ENCODE peak calls at places on chromosome 7, in five cellular contexts. G is GM23338, L is spleen, O is kidney epithelial cell, R is PC-9. S is an unnamed sample. For H3K36me3, the result is how much of the 10 kb centered on the place peaks cover.

GRCh38 chr7:156585025-156585648 is 55.4 kb upstream of the RNF32 start:
- DNase-seq in R (no peak), L (no peak), G (peak), O (no peak), S (peak)

GRCh38 chr7:131110294-131111080 is 217.2 kb upstream of the MKLN1 start:
- DNase-seq in G (peak), L (no peak), R (peak), O (no peak), S (peak)

GRCh38 chr7:46003896-46004875 is 83.1 kb upstream of the IGFBP3 start:
- DNase-seq in L (no peak), R (peak), O (peak), G (no peak), S (no peak)

GRCh38 chr7:73521636-73522080 is 435 bp downstream of the BAZ1B start:
- DNase-seq in O (no peak), R (no peak), L (no peak), G (peak), S (no peak)

GRCh38 chr7:20430664-20431063 is 100.0 kb downstream of the ITGB8 start:
- DNase-seq in L (no peak), O (no peak), G (no peak), R (no peak), S (no peak)

GRCh38 chr7:104922187-104923009 is 91.6 kb upstream of the KMT2E start:
- DNase-seq in L (no peak), O (no peak), R (no peak), G (no peak), S (no peak)

GRCh38 chr7:23260371-23260770 is 13.8 kb downstream of the GPNMB start:
- DNase-seq in O (no peak), R (no peak), G (no peak), L (no peak), S (no peak)

GRCh38 chr7:155811895-155812761 is at the start of gene SHH:
- DNase-seq in R (no peak), O (no peak), L (no peak), G (peak), S (peak)

GRCh38 chr7:30974605-30975256 is 11.0 kb downstream of the GHRHR start:
- DNase-seq in O (peak), G (peak), L (no peak), R (peak), S (peak)

GRCh38 chr7:50281680-50282445 is 22.7 kb upstream of the IKZF1 start:
- DNase-seq in G (no peak), R (no peak), L (peak), O (no peak), S (no peak)

GRCh38 chr7:138875794-138876193 is 77.8 kb upstream of the ATP6V0A4 start:
- DNase-seq in G (no peak), O (peak), L (no peak), R (peak), S (no peak)

GRCh38 chr7:131400833-131401593 is 73.3 kb downstream of the MKLN1 start:
- DNase-seq in L (no peak), O (no peak), R (peak), G (no peak), S (no peak)

GRCh38 chr7:129376076-129376777 is 58.0 kb upstream of the STRIP2 start:
- DNase-seq in O (no peak), R (no peak), G (peak), L (no peak), S (peak)

GRCh38 chr7:47253650-47254080 is 328.2 kb downstream of the TNS3 start:
- DNase-seq in G (no peak), O (peak), R (peak), L (no peak), S (peak)

GRCh38 chr7:85285502-85285901 is 98.6 kb upstream of the SEMA3D start:
- DNase-seq in G (no peak), R (no peak), O (no peak), L (no peak), S (no peak)

GRCh38 chr7:101565601-101566209 is 63.4 kb downstream of the MYL10 start:
- DNase-seq in R (no peak), G (no peak), O (no peak), L (no peak), S (peak)

GRCh38 chr7:106542550-106543220 is 118.3 kb downstream of the CCDC71L start:
- DNase-seq in O (peak), G (peak), L (no peak), R (peak), S (peak)

GRCh38 chr7:86991844-86992243 is 67.6 kb downstream of the ELAPOR2 start:
- DNase-seq in O (no peak), G (no peak), R (no peak), L (no peak), S (no peak)

GRCh38 chr7:28754027-28754426 is 204.1 kb downstream of the TRIL start:
- DNase-seq in G (no peak), O (no peak), R (no peak), L (no peak), S (no peak)

GRCh38 chr7:135672560-135673359 is 10.4 kb downstream of the STMP1 start:
- DNase-seq in L (no peak), R (no peak), O (no peak), G (peak), S (no peak)

GRCh38 chr7:128783143-128783799 is 7.7 kb upstream of the OPN1SW start:
- DNase-seq in O (no peak), G (peak), L (no peak), R (no peak), S (peak)

GRCh38 chr7:28093617-28094232 is 86.9 kb downstream of the JAZF1 start:
- DNase-seq in L (peak), G (peak), R (peak), O (no peak), S (peak)

GRCh38 chr7:50752422-50752821 is 30.3 kb downstream of the GRB10 start:
- DNase-seq in O (no peak), R (no peak), G (no peak), L (no peak), S (no peak)

GRCh38 chr7:116401711-116402110 is 97.8 kb upstream of the CAV2 start:
- DNase-seq in L (no peak), R (no peak), G (no peak), O (no peak), S (no peak)

GRCh38 chr7:102236592-102237287 is 49.9 kb upstream of the SH2B2 start:
- DNase-seq in G (peak), O (peak), R (no peak), L (peak), S (peak)

GRCh38 chr7:75950111-75950681 is 35.2 kb downstream of the POR start:
- DNase-seq in O (no peak), L (no peak), G (no peak), R (no peak), S (no peak)

GRCh38 chr7:83267141-83267631 is 104.5 kb upstream of the PCLO start:
- DNase-seq in R (no peak), G (peak), L (no peak), O (peak), S (no peak)

GRCh38 chr7:17646181-17646956 is 293.9 kb downstream of the SNX13 start:
- DNase-seq in L (no peak), O (no peak), G (peak), R (peak), S (no peak)

DNA sequence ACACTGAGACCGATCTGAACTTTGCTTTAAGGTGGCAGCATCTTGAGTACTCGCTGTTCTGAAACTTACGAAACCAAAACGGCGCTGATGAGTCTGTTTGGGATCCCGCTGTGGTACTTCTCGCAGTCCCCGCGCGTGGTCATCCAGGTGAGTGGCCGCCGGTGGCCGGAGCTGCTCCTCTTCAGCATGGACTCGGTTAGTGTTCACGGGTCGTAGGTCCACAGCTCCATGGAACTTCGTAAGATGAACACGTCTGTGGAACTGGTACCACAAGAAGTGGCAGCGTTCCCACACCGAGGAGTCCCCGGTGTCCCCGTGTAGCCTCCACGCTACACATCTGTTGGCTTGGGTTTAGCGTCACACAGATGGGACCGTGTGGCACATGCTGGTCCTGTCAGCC is 10.4 kb upstream of the GET4 start:
- DNase-seq in G (no peak), L (no peak), R (no peak), O (no peak), S (no peak)
- H3K36me3 ChIP-seq in G (under half), L (half or more), R (under half), O (under half), S (half or more)

DNA sequence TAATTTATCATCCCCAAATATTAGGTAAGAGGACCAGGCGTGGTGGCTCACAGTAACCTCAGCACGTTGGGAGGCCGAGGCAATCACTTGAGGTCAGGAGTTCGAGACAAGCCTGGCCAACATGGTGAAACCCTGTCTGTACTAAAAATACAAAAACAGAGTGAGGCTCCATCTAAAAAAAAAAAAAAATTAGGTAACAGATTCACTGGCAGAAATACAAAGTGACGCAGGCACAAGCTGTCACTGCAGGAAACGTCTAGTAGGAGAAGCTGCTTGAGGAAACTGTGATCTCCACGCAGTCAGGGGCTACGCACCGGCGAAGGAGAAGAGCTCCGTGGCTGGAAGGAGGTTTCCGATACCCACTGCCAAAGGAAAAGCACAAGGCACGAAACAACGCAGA is 50.1 kb downstream of the AMZ1 start:
- DNase-seq in G (no peak), R (no peak), O (no peak), L (peak), S (no peak)
- TF ChIP-seq CTCF in G (no peak), R (no peak), O (no peak), L (no peak), S (no peak)

GRCh38 chr7:43834463-43835251 is 34.7 kb downstream of the MRPS24 start:
- DNase-seq in R (peak), O (no peak), G (no peak), L (no peak), S (no peak)

GRCh38 chr7:43843276-43843675 is 26.0 kb downstream of the MRPS24 start:
- DNase-seq in L (no peak), G (no peak), O (no peak), R (no peak), S (no peak)

GRCh38 chr7:43838201-43838659 is 31.1 kb downstream of the MRPS24 start:
- DNase-seq in R (no peak), L (no peak), G (no peak), O (no peak), S (no peak)
- H3K4me3 ChIP-seq in R (peak), L (no peak), G (no peak), O (no peak), S (no peak)

GRCh38 chr7:149529136-149529718 is 31.6 kb upstream of the ZNF746 start:
- DNase-seq in O (no peak), G (peak), L (no peak), R (no peak), S (no peak)
- H3K36me3 ChIP-seq in O (under half), G (under half), L (under half), R (under half), S (under half)

GRCh38 chr7:118352854-118353453 is 128.4 kb downstream of the ANKRD7 start:
- DNase-seq in O (no peak), G (peak), R (no peak), L (no peak), S (no peak)
- TF ChIP-seq CTCF in O (peak), G (peak), R (peak), L (no peak), S (peak)

GRCh38 chr7:16061011-16061410 is 360.3 kb downstream of the CRPPA start:
- DNase-seq in R (no peak), O (no peak), G (no peak), L (no peak), S (no peak)

GRCh38 chr7:16063691-16064090 is 357.6 kb downstream of the CRPPA start:
- DNase-seq in R (no peak), G (no peak), O (no peak), L (no peak), S (no peak)

GRCh38 chr7:16061630-16062029 is 359.7 kb downstream of the CRPPA start:
- DNase-seq in R (no peak), O (no peak), G (no peak), L (no peak), S (no peak)

GRCh38 chr7:16063241-16063640 is 358.1 kb downstream of the CRPPA start:
- DNase-seq in G (no peak), L (no peak), R (no peak), O (no peak), S (no peak)

GRCh38 chr7:16062269-16062668 is 359.1 kb downstream of the CRPPA start:
- DNase-seq in L (no peak), G (no peak), R (no peak), O (no peak), S (no peak)
- H3K4me3 ChIP-seq in L (no peak), G (no peak), R (no peak), O (no peak), S (no peak)

DNA sequence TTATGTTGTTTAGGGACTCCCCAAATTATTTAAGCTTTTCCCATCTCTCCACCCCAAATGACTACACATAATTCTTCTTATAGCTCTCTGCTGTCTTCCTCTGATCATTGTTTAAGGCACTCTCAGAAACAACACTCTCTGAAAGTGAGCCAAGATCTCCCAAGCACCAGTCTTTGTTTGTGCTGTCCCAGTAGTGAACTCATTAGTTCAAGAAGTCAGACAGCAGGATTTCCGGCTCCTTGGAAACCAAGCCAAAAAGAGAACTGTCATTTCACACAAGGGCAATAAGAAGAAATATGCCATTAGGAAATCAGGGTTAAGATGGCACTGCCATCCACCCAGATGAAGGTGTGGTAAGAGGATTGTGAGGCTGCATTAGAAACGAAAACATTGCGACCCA is 83.1 kb downstream of the FZD1 start:
- DNase-seq in L (no peak), G (no peak), R (no peak), O (no peak), S (no peak)
- H3K36me3 ChIP-seq in L (under half), G (under half), R (under half), O (under half), S (under half)

GRCh38 chr7:33155811-33156210 is 26.4 kb downstream of the BBS9 start:
- DNase-seq in O (peak), G (no peak), R (no peak), L (no peak), S (no peak)
- TF ChIP-seq CTCF in O (no peak), G (no peak), R (no peak), L (no peak), S (no peak)

DNA sequence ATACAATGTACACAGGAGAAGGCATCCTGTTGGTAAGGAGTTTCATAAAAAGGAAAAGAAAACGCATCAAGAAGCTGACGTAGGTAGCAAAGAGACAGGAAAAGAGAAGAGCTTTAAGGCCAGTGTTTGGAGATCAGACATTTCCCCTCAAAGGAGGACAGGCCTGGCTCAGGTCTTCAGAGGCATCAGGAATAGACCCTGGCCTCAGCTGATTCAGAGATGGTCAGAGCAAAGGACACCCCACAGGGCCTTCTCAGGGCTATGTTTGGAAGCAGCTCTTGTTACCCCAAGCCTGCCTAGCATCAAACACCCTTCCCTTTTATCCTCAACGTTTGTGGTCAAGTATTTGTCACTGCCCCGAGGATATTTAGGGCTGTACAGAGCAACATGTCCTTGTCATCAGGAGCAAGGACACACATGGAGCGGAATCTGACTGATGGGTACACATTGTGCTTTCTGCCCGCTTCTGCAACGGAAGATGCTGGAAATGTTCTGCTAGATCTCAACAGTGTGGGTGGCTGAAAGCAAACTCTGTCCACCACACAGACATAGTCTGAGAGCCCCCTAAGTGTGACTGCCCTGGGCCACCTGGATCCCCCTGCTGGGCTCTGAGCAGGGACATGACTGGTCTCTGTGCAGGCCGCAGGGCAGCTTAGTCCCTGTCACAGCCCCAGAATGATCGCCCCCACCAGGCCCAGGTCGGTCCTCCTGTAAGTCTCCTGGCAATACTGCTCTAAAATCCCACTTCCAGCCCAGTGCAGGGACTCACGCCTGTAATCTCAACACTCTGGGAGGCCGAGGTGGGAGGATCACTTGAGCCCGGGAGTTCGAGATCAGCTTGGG is 1.0 kb upstream of the ZDHHC4 start:
- DNase-seq in L (peak), G (peak), R (peak), O (no peak), S (peak)
- H3K4me3 ChIP-seq in L (peak), G (no peak), R (peak), O (peak), S (no peak)